ENCODE peak calls at places on chromosomes 6 and 20, in five cellular contexts. P, H, T, A and M are unnamed samples.

GRCh38 chr6:27188206-27188884 is 59.2 kb upstream of the PRSS16 start:
- DNase-seq in P (peak), H (peak), A (no peak), T (peak), M (no peak)

GRCh38 chr6:130132286-130132701 is 90.5 kb downstream of the SAMD3 start:
- DNase-seq in P (no peak), A (no peak), T (no peak), H (no peak), M (no peak)

GRCh38 chr6:64330694-64331309 is 695.2 kb downstream of the PHF3 start:
- DNase-seq in H (peak), T (peak), P (peak), A (peak), M (peak)

GRCh38 chr6:2744206-2744771 is 6.4 kb downstream of the MYLK4 start:
- DNase-seq in H (no peak), P (peak), T (peak), A (no peak), M (no peak)

GRCh38 chr6:16333580-16333979 is 95.2 kb downstream of the GMPR start:
- DNase-seq in H (no peak), P (peak), T (no peak), A (no peak), M (peak)

GRCh38 chr20:40682104-40683045 is 6.7 kb downstream of the MAFB start:
- DNase-seq in H (no peak), P (no peak), T (no peak), A (no peak), M (no peak)

GRCh38 chr6:74409447-74409846 is 713.4 kb downstream of the CD109 start:
- DNase-seq in H (peak), P (peak), A (peak), T (no peak), M (peak)

GRCh38 chr6:106027760-106028159 is 58.4 kb upstream of the PRDM1 start:
- DNase-seq in A (no peak), T (no peak), P (no peak), H (no peak), M (no peak)

GRCh38 chr6:169964440-169965212 is 213.2 kb downstream of the ERMARD start:
- DNase-seq in H (no peak), T (peak), P (no peak), A (no peak), M (no peak)

GRCh38 chr6:134358320-134358719 is 40.4 kb upstream of the SGK1 start:
- DNase-seq in P (no peak), H (peak), T (no peak), A (no peak), M (no peak)

GRCh38 chr6:112951829-112952228 is 604.7 kb downstream of the RFPL4B start:
- DNase-seq in T (no peak), A (no peak), P (peak), H (no peak), M (peak)

GRCh38 chr6:74631558-74631957 is 574.3 kb downstream of the COL12A1 start:
- DNase-seq in T (no peak), P (peak), A (no peak), H (no peak), M (no peak)

GRCh38 chr20:50020283-50020682 is 37.5 kb downstream of the SNAI1 start:
- DNase-seq in P (peak), T (no peak), H (no peak), A (no peak), M (no peak)

GRCh38 chr20:56414842-56415765 is 3.0 kb downstream of the CASS4 start:
- DNase-seq in H (no peak), P (no peak), A (peak), T (no peak), M (no peak)

GRCh38 chr6:122752990-122753687 is 26.4 kb upstream of the FABP7 start:
- DNase-seq in H (no peak), P (no peak), A (no peak), T (no peak), M (no peak)

GRCh38 chr6:121285041-121285440 is 49.2 kb downstream of the TBC1D32 start:
- DNase-seq in P (no peak), T (no peak), H (no peak), A (no peak), M (no peak)

GRCh38 chr6:29671026-29671425 is 9.9 kb downstream of the ZFP57 start:
- DNase-seq in P (no peak), T (no peak), H (no peak), A (no peak), M (no peak)

GRCh38 chr6:28251648-28252506 is at the start of gene ZKSCAN4:
- DNase-seq in P (peak), A (peak), H (peak), T (peak), M (peak)

GRCh38 chr20:63750807-63751470 is 11.4 kb downstream of the SLC2A4RG start:
- DNase-seq in H (no peak), P (no peak), A (no peak), T (no peak), M (no peak)

GRCh38 chr6:157944983-157945931 is 36.4 kb upstream of the SYNJ2 start:
- DNase-seq in P (no peak), T (no peak), H (no peak), A (no peak), M (no peak)

GRCh38 chr20:50346372-50347347 is 156.0 kb downstream of the CEBPB start:
- DNase-seq in H (peak), T (peak), P (peak), A (peak), M (no peak)

GRCh38 chr6:161353208-161353613 is 79.3 kb upstream of the AGPAT4 start:
- DNase-seq in H (peak), T (no peak), P (peak), A (no peak), M (no peak)

GRCh38 chr6:138278326-138278725 is 60.0 kb upstream of the PBOV1 start:
- DNase-seq in H (peak), T (no peak), A (no peak), P (peak), M (no peak)

GRCh38 chr20:10201321-10201870 is 17.2 kb upstream of the SNAP25 start:
- DNase-seq in T (no peak), A (no peak), H (no peak), P (no peak), M (no peak)

GRCh38 chr6:32954983-32955802 is 2.3 kb upstream of the HLA-DMA start:
- DNase-seq in H (peak), A (no peak), T (peak), P (peak), M (no peak)

GRCh38 chr6:41531591-41532582 is 14.3 kb upstream of the FOXP4 start:
- DNase-seq in T (no peak), P (peak), A (peak), H (peak), M (no peak)

GRCh38 chr6:125884656-125885055 is 71.9 kb upstream of the HINT3 start:
- DNase-seq in T (no peak), H (no peak), A (no peak), P (no peak), M (no peak)

GRCh38 chr6:18242062-18242851 is 22.1 kb downstream of the DEK start:
- DNase-seq in T (no peak), P (peak), A (peak), H (peak), M (no peak)

GRCh38 chr6:74356385-74356784 is 660.4 kb downstream of the CD109 start:
- DNase-seq in T (no peak), H (no peak), A (no peak), P (peak), M (no peak)

GRCh38 chr6:119603501-119603900 is 253.9 kb upstream of the MAN1A1 start:
- DNase-seq in P (no peak), H (no peak), A (no peak), T (no peak), M (no peak)

GRCh38 chr6:87698618-87699017 is 3.4 kb downstream of the AKIRIN2 start:
- DNase-seq in T (no peak), P (peak), A (no peak), H (no peak), M (no peak)

GRCh38 chr6:2881358-2881885 is 21.7 kb downstream of the SERPINB9 start:
- DNase-seq in H (no peak), A (no peak), P (no peak), T (no peak), M (no peak)

GRCh38 chr6:104404377-104404776 is 455.3 kb downstream of the HACE1 start:
- DNase-seq in A (no peak), P (no peak), T (no peak), H (no peak), M (no peak)

GRCh38 chr6:149951626-149952025 is 9.8 kb downstream of the ULBP2 start:
- DNase-seq in H (no peak), A (no peak), P (no peak), T (no peak), M (no peak)

GRCh38 chr6:137692806-137693205 is 174.3 kb upstream of the TNFAIP3 start:
- DNase-seq in A (no peak), T (no peak), P (peak), H (no peak), M (no peak)

GRCh38 chr6:111589366-111589765 is 16.3 kb downstream of the TRAF3IP2 start:
- DNase-seq in A (no peak), P (peak), T (no peak), H (no peak), M (no peak)

GRCh38 chr20:18466574-18466893 is 296 bp downstream of the DZANK1 start:
- DNase-seq in A (no peak), T (no peak), P (no peak), H (no peak), M (no peak)

GRCh38 chr6:5723905-5724691 is 282.6 kb downstream of the NRN1 start:
- DNase-seq in P (no peak), T (no peak), H (no peak), A (no peak), M (no peak)

GRCh38 chr6:128882991-128883571 is at the start of gene LAMA2:
- DNase-seq in A (peak), T (peak), H (peak), P (no peak), M (no peak)

GRCh38 chr20:1798982-1799381 is 96.2 kb upstream of the SIRPA start:
- DNase-seq in P (peak), T (no peak), A (no peak), H (no peak), M (peak)

GRCh38 chr20:1800180-1800579 is 95.0 kb upstream of the SIRPA start:
- DNase-seq in P (no peak), H (no peak), A (no peak), T (no peak), M (no peak)

GRCh38 chr20:1802385-1803215 is 92.6 kb upstream of the SIRPA start:
- DNase-seq in T (no peak), H (peak), A (no peak), P (peak), M (no peak)

GRCh38 chr20:1801551-1801950 is 93.7 kb upstream of the SIRPA start:
- DNase-seq in T (no peak), P (no peak), A (no peak), H (no peak), M (no peak)

GRCh38 chr20:1800777-1801176 is 94.4 kb upstream of the SIRPA start:
- DNase-seq in H (no peak), T (no peak), P (peak), A (no peak), M (no peak)
- TF ChIP-seq CTCF in H (peak), T (no peak), P (peak), A (peak), M (peak)

DNA sequence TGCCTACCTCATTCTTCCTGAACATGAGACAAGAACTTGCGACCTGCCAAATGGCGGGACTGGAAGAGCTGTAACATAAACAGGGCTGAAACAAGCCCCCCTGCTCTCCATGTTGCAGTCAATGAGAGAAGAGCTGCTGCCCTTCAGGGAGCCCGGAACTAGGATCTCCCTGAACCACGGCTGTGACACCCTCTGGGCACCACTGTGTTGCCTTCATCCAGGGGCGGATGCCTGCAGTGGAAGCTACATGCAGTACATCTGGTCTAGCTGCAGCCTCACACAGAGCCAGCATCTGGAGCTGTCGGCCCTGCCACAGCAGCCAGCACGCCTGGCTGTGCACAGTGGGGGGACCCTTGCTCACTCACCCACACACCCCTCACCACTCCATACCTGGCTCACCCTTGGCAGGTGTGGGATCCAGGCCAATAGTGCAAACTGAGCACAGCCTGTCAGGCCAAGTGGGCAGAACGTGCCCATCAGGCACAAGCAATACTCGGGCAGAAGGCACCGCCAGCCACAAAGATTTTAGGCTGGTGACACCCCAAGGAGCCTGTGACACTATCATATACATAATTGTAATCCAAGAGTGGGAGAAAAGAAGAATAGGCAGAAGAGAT is 451.3 kb downstream of the HTR1B start:
- DNase-seq in T (no peak), P (no peak), H (no peak), A (no peak), M (no peak)
- H3K4me3 ChIP-seq in T (no peak), P (no peak), H (no peak), A (no peak), M (no peak)

GRCh38 chr20:34709836-34710567 is 5.9 kb downstream of the TP53INP2 start:
- DNase-seq in A (no peak), H (peak), T (peak), P (peak), M (no peak)
- TF ChIP-seq CTCF in A (peak), H (peak), T (no peak), P (peak), M (peak)

DNA sequence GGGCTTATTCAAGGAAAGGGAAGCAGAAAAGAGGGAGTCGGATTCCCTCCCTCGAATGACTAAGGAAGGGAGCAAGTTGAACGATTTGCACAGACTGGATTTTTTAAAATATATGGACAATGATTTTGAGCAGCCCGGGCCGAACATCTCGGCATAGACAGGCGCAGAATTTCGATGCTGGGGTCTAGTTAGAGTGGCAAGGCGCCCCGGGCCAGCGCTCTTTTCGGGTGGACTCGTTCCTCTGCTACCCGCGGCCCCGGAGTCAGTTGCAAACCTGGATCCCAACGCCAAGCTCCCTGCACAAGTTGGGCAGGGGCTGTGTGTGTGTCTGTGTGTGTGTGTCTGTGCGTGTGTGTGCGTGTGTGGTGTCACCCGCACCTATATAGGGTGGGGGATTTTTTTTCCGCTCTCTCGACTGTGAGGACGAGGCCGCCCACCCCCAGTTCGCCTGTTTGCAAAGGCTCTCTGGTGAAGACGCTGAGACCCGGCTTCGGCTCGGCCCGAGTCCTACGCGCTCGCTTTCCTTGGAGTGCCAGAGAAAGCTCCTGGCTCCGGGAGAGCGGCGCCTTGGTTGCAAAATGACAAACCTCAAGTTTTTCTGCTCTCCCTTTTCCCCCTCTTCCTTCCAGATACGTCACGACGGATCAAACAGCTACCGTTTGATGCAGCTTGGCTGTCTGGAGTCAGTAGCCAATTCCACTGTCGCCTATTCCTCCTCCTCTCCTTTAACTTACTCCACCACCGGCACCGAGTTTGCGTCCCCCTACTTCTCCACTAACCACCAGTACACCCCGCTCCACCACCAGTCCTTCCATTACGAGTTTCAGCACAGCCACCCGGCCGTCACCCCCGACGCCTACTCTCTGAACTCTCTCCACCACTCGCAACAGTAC is 1.4 kb downstream of the TFAP2D start:
- DNase-seq in A (no peak), T (no peak), H (no peak), P (no peak), M (no peak)
- H3K4me3 ChIP-seq in A (no peak), T (no peak), H (no peak), P (no peak), M (no peak)

GRCh38 chr6:148529010-148529409 is 186.4 kb downstream of the SASH1 start:
- DNase-seq in A (no peak), T (no peak), P (no peak), H (no peak), M (no peak)

GRCh38 chr6:148530976-148531375 is 188.3 kb downstream of the SASH1 start:
- DNase-seq in A (no peak), T (no peak), P (no peak), H (no peak), M (no peak)

GRCh38 chr6:148530394-148530923 is 187.8 kb downstream of the SASH1 start:
- DNase-seq in A (peak), P (peak), T (no peak), H (peak), M (peak)

GRCh38 chr6:148526145-148526544 is 183.5 kb downstream of the SASH1 start:
- DNase-seq in P (no peak), A (no peak), H (no peak), T (no peak), M (no peak)

DNA sequence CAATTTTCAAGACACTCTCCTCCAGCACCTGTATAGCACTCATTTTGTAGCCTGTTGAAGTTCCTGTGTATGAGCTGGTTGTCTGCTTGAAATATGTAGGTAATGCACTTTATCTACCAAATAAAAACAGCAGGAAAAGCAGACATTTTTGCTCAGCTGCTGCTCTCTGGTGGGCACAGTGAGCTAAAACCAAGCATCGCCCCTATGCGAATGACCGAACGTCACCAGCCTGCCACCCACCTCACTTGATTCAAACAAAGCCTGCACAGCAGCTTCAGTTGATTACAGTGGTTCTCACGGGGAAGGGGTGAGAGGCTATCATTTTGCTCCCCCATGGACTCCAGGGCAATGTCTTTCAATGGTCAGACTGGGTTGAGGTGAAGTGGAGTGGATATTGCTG is 185.7 kb downstream of the SASH1 start:
- DNase-seq in H (no peak), A (no peak), P (peak), T (no peak), M (no peak)
- TF ChIP-seq CTCF in H (peak), A (peak), P (peak), T (no peak), M (peak)

GRCh38 chr6:25014375-25014774 is 78.6 kb upstream of the RIPOR2 start:
- DNase-seq in T (no peak), H (no peak), P (no peak), A (no peak), M (no peak)
- H3K4me3 ChIP-seq in T (no peak), H (no peak), P (no peak), A (no peak), M (no peak)